ENCODE peak calls at places on chromosomes 7 and 10, in four cellular contexts. U is ovary, B is Peyer's patch, G is prostate gland. J is an unnamed sample.

GRCh38 chr10:74433993-74434392 is 283.0 kb downstream of the ADK start:
- DNase-seq in U (no peak), B (no peak), G (no peak), J (no peak)

GRCh38 chr7:133409421-133409820 is 156.5 kb downstream of the EXOC4 start:
- DNase-seq in U (no peak), B (no peak), G (no peak), J (no peak)

GRCh38 chr7:97479740-97480290 is 252.1 kb upstream of the TAC1 start:
- DNase-seq in U (no peak), B (no peak), G (no peak), J (no peak)

GRCh38 chr7:24466109-24466768 is 107.0 kb upstream of the PALS2 start:
- DNase-seq in U (no peak), B (no peak), G (no peak), J (no peak)

GRCh38 chr10:32378371-32379301 is 31.7 kb upstream of the EPC1 start:
- DNase-seq in U (peak), B (peak), G (peak), J (peak)

GRCh38 chr10:59006511-59007306 is 169.7 kb upstream of the PHYHIPL start:
- DNase-seq in U (peak), B (no peak), G (no peak), J (peak)

GRCh38 chr10:126686732-126687693 is 16.5 kb upstream of the C10orf90 start:
- DNase-seq in U (no peak), B (no peak), G (no peak), J (no peak)

GRCh38 chr10:80684217-80684616 is 146.5 kb downstream of the SH2D4B start:
- DNase-seq in U (no peak), B (no peak), G (no peak), J (no peak)

GRCh38 chr7:49187543-49188268 is 263.4 kb downstream of the CDC14C start:
- DNase-seq in U (no peak), B (no peak), G (no peak), J (no peak)

GRCh38 chr10:63554666-63555065 is 33.5 kb downstream of the REEP3 start:
- DNase-seq in U (no peak), B (no peak), G (no peak), J (no peak)

GRCh38 chr7:40311307-40311706 is 176.5 kb downstream of the SUGCT start:
- DNase-seq in U (no peak), B (no peak), G (no peak), J (no peak)

GRCh38 chr10:107213861-107214260 is 49.4 kb upstream of the SORCS1 start:
- DNase-seq in U (no peak), B (no peak), G (no peak), J (no peak)

GRCh38 chr10:103038570-103038969 is 120.5 kb downstream of the CNNM2 start:
- DNase-seq in U (no peak), B (no peak), G (no peak), J (no peak)

GRCh38 chr7:111374027-111374426 is 188.3 kb downstream of the IMMP2L start:
- DNase-seq in U (no peak), B (no peak), G (no peak), J (no peak)

GRCh38 chr7:41817386-41817785 is 114.5 kb upstream of the INHBA start:
- DNase-seq in U (no peak), B (no peak), G (no peak), J (no peak)

GRCh38 chr10:125141860-125142484 is 18.4 kb downstream of the CTBP2 start:
- DNase-seq in U (peak), B (no peak), G (no peak), J (no peak)

GRCh38 chr10:21424511-21424910 is 101.0 kb downstream of the SKIDA1 start:
- DNase-seq in U (no peak), B (no peak), G (no peak), J (no peak)

GRCh38 chr7:25844109-25844915 is 307.7 kb upstream of the NFE2L3 start:
- DNase-seq in U (no peak), B (no peak), G (no peak), J (no peak)

GRCh38 chr7:43201912-43202311 is 89.5 kb downstream of the HECW1 start:
- DNase-seq in U (no peak), B (no peak), G (no peak), J (no peak)

GRCh38 chr7:83640731-83641533 is 8.0 kb downstream of the SEMA3E start:
- DNase-seq in U (no peak), B (no peak), G (no peak), J (no peak)

GRCh38 chr7:111486472-111487142 is 75.7 kb downstream of the IMMP2L start:
- DNase-seq in U (no peak), B (no peak), G (no peak), J (no peak)

GRCh38 chr7:46478046-46478445 is 557.0 kb upstream of the IGFBP3 start:
- DNase-seq in U (no peak), B (no peak), G (no peak), J (no peak)

GRCh38 chr7:17062433-17063383 is 180.9 kb upstream of the AGR3 start:
- DNase-seq in U (no peak), B (no peak), G (no peak), J (no peak)

GRCh38 chr10:78599122-78599853 is 469.5 kb upstream of the ZMIZ1 start:
- DNase-seq in U (no peak), B (no peak), G (no peak), J (no peak)

GRCh38 chr7:192035-192649 is at the start of gene FAM20C:
- DNase-seq in U (peak), B (peak), G (peak), J (peak)

GRCh38 chr10:15069230-15069629 is 19.3 kb downstream of the ACBD7 start:
- DNase-seq in U (no peak), B (no peak), G (no peak), J (no peak)

GRCh38 chr7:45888185-45888992 is at the start of gene IGFBP1:
- DNase-seq in U (no peak), B (no peak), G (no peak), J (no peak)

GRCh38 chr10:125554016-125554703 is 128.8 kb downstream of the TEX36 start:
- DNase-seq in U (no peak), B (no peak), G (no peak), J (no peak)

GRCh38 chr10:132389631-132390454 is 7.2 kb upstream of the PWWP2B start:
- DNase-seq in U (peak), B (peak), G (no peak), J (no peak)

GRCh38 chr7:157404845-157405481 is 68.2 kb downstream of the DNAJB6 start:
- DNase-seq in U (peak), B (peak), G (no peak), J (peak)

GRCh38 chr7:112930787-112931186 is 140.6 kb upstream of the TMEM168 start:
- DNase-seq in U (no peak), B (no peak), G (no peak), J (no peak)

DNA sequence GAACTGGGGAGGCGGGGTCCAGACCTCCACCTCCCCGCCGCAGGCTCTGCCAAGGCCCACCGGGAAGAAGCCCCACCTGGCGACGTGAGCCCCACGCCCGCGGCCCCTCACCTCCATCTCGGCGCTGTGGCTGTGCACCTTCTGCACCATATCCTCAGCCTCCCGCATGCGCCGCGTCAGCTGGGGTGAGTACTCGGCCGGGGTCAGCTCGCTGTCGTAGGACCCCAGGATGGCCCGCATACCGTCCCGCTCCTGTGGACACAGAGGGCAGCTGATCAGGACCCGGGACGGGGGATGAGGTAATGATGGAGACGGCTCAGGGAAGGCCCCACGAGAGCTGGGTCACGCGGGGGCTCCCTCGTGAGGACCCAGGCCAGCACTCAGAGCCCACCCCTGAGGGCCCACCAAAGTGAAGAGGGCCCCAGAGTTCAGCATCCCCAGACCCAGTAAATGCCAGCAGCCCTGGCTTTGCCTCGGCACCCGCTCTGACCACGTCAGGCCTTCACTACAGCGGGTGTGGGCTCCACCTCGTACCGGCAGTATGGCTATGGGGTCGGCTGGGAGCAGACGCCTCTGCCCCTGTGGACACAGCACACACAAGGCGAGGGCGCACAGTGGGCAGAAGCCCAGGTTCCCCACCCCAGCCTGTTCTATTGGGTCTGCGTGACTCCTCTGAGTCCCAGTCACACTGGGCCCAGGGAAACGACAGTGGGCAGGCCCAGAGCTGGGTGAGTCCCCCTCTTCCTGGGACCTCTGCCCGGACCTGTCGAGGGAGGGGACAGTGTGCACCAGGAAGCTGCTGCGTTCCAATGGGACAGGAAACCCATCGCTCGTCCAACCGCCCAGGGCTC is 218.1 kb downstream of the MAD1L1 start:
- DNase-seq in U (peak), B (peak), G (peak), J (no peak)
- H3K27ac ChIP-seq in U (no peak), B (no peak), G (no peak), J (no peak)

DNA sequence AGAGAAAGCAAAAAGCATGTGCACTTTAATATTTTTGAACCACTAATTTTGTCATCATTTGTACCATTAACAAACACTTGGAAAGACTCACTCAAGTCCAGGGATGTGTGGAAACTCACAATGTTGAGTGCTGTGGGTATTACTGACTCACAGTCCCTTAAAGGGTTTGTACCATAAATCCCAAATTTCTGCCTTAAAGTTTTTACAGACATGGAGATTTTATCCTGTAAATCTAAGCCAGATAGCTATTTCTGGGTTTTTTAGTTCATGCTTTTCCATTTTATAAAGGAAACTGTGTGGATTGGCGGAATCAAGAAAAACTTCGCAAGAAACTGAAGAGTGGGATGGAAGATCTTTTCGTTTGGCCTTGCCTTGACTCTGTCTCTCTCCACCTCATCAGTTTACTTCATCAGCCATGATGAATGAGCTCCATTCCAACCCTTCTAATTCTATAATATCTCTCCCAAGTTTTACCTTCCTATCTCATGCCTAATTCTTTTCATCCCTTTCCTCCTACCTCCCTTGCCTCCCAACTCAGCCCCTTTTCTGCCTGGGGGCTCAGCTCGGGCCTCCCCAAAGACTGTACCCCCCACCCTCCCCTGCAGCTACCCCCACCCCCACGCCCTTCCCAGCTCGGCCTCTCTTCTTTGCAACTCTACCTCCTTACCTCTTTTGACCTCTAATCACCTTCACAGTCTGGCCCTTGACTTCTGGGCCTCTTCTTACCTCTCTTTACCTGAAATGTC is 218.5 kb upstream of the MKLN1 start:
- DNase-seq in U (peak), B (no peak), G (no peak), J (no peak)
- TF ChIP-seq POLR2A in U (no peak), B (no peak), G (no peak), J (no peak)

GRCh38 chr7:100583132-100584045 is 2.5 kb downstream of the LRCH4 start:
- DNase-seq in U (no peak), B (no peak), G (peak), J (peak)
- H3K27ac ChIP-seq in U (peak), B (peak), G (peak), J (no peak)

DNA sequence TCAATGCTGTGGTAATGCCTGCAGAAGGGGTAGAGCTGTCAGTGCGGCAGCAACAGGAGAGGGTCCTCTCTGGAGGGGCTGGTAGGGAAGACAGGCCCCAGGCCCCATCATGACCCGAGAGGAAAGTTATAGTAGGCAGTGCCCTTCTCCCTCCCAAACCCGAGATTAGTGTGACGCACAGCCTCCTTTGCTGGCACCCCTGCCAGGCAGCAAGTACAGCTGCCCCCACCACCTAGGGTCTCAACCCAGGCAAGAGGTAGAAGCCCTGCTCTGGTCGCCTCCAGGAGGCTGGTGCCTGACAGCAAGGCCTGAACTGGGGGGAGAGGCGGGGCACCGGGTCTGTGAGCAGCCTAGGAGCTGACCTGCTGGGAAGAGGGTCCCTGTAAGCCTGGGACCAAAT is 15.5 kb downstream of the LOXL4 start:
- DNase-seq in U (no peak), B (no peak), G (no peak), J (no peak)
- TF ChIP-seq POLR2A in U (no peak), B (no peak), G (no peak), J (no peak)

GRCh38 chr10:3418041-3418760 is 245.6 kb upstream of the PITRM1 start:
- DNase-seq in U (no peak), B (no peak), G (no peak), J (no peak)
- H3K27ac ChIP-seq in U (no peak), B (no peak), G (no peak), J (no peak)

GRCh38 chr7:20331231-20331880 is 656 bp downstream of the ITGB8 start:
- DNase-seq in U (peak), B (peak), G (peak), J (no peak)
- TF ChIP-seq POLR2A in U (no peak), B (no peak), G (no peak), J (no peak)

GRCh38 chr10:93380043-93380565 is 102.0 kb downstream of the MYOF start:
- DNase-seq in U (no peak), B (no peak), G (no peak), J (no peak)

GRCh38 chr10:93378039-93378438 is 104.1 kb downstream of the MYOF start:
- DNase-seq in U (no peak), B (no peak), G (no peak), J (no peak)

GRCh38 chr10:93383562-93383981 is 98.6 kb downstream of the MYOF start:
- DNase-seq in U (no peak), B (no peak), G (no peak), J (no peak)

GRCh38 chr10:93376372-93377296 is 105.5 kb downstream of the MYOF start:
- DNase-seq in U (peak), B (no peak), G (peak), J (peak)

GRCh38 chr10:93379366-93380042 is 102.6 kb downstream of the MYOF start:
- DNase-seq in U (no peak), B (no peak), G (no peak), J (no peak)
- H3K27ac ChIP-seq in U (no peak), B (no peak), G (no peak), J (no peak)

GRCh38 chr7:139762886-139763285 is 14.9 kb downstream of the HIPK2 start:
- DNase-seq in U (no peak), B (no peak), G (no peak), J (no peak)
- TF ChIP-seq POLR2A in U (no peak), B (no peak), G (no peak), J (no peak)

DNA sequence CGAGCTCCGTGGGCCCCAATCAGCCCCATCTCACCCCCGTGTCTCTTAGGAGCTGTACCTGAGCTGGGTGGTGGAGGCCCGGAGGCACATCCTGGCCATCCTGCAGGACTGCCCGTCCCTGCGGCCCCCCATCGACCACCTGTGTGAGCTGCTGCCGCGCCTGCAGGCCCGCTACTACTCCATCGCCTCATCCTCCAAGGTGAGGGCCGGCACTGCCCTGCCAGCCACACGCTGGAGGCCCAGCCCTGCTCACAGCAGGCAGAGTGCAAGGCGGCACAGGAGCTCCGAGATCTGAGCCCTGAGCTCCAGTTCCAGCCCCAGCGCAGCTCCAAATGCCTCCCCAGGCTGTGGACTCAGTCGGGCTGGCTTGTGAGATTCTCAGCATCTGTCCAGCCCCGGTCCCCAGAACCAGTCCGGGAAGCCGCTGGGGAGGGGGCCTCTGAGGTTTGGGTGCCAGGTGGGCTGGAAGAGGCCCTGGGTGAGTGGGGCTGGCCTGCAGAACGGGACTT is 9.3 kb downstream of the TMEM120A start:
- DNase-seq in U (peak), B (no peak), G (no peak), J (no peak)
- H3K27ac ChIP-seq in U (peak), B (peak), G (no peak), J (peak)